ENCODE peak calls at places on chromosomes 12 and 14, in five cellular contexts. M is upper lobe of left lung, U is uterus, D is adrenal gland, J is IMR-90. L is an unnamed sample.
A peak's percentile ranks its signal among the peaks of the same experiment; 100 is the strongest.

GRCh38 chr14:21999400-21999799 is 325.8 kb upstream of the OR4E1 start:
- DNase-seq in M (no peak), U (no peak), D (no peak), J (no peak), L (no peak)

GRCh38 chr14:63713765-63714164 is 14.1 kb downstream of the SGPP1 start:
- DNase-seq in M (no peak), U (no peak), D (no peak), J (peak; percentile 51), L (no peak)

GRCh38 chr12:130247634-130248237 is 85.5 kb downstream of the FZD10 start:
- DNase-seq in M (no peak), U (no peak), D (no peak), J (no peak), L (no peak)

GRCh38 chr12:78115889-78116288 is 285.2 kb downstream of the NAV3 start:
- DNase-seq in M (no peak), U (no peak), D (no peak), J (peak; percentile 20), L (no peak)

GRCh38 chr12:99529966-99530365 is 117.6 kb upstream of the GARIN6 start:
- DNase-seq in M (no peak), U (no peak), D (no peak), J (peak; percentile 3), L (no peak)

GRCh38 chr14:77002889-77003288 is 25.6 kb downstream of the IRF2BPL start:
- DNase-seq in M (no peak), U (no peak), D (no peak), J (no peak), L (no peak)

GRCh38 chr14:72318648-72319047 is 386.4 kb downstream of the RGS6 start:
- DNase-seq in M (no peak), U (no peak), D (no peak), J (no peak), L (no peak)

GRCh38 chr12:54082402-54082892 is 28.8 kb downstream of the HOXC4 start:
- DNase-seq in M (peak; percentile 78), U (peak; percentile 73), D (peak; percentile 77), J (no peak), L (no peak)

GRCh38 chr14:93082576-93083001 is 33.1 kb downstream of the ITPK1 start:
- DNase-seq in M (no peak), U (no peak), D (no peak), J (no peak), L (no peak)

GRCh38 chr14:93033983-93034670 is 81.6 kb downstream of the ITPK1 start:
- DNase-seq in M (no peak), U (no peak), D (no peak), J (no peak), L (no peak)

GRCh38 chr12:52243774-52244614 is 11.0 kb downstream of the KRT7 start:
- DNase-seq in M (peak; percentile 68), U (peak; percentile 67), D (peak; percentile 95), J (peak; percentile 93), L (peak; percentile 70)

GRCh38 chr12:69900720-69901131 is 75.7 kb downstream of the MYRFL start:
- DNase-seq in M (no peak), U (peak; percentile 65), D (peak; percentile 91), J (peak; percentile 54), L (peak; percentile 75)

GRCh38 chr12:84397846-84398245 is 514.8 kb downstream of the SLC6A15 start:
- DNase-seq in M (no peak), U (no peak), D (no peak), J (no peak), L (no peak)

GRCh38 chr12:32595251-32595650 is 83.8 kb upstream of the DNM1L start:
- DNase-seq in M (no peak), U (no peak), D (no peak), J (peak; percentile 82), L (no peak)

GRCh38 chr14:100844846-100845245 is 18.9 kb downstream of the MEG3 start:
- DNase-seq in M (peak; percentile 32), U (no peak), D (no peak), J (no peak), L (no peak)

GRCh38 chr14:81797246-81797645 is 263.6 kb upstream of the SEL1L start:
- DNase-seq in M (no peak), U (no peak), D (no peak), J (no peak), L (no peak)

DNA sequence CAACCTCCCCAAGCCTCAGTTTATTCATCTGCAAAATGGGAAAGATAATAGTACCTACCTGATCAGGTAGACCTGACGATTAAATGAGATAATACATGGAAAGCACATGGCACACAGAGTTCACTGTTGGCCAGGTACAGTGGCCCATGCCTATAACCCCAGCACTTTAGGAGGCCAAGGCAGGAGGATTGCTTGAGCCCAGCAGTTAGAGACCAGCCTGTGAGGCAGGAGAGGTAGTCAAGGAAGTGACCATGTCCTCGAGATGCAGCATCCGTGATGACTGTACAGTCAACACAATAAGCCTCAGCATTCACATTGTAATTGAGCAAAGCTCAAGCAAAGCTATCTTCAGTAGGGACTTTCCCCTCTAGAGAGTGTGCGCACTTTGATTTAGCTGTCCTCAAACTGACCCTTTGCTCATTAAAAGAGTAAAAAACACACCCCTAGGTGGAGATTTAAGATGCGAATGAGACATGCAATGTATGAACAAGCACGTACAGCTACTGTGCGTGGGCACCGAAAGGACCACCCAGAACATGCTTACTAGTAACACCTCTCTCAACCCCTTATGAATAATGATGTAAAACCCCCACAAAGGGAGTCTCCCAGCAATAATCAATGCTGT is 9.9 kb downstream of the ISCU start:
- DNase-seq in M (no peak), U (no peak), D (peak; percentile 23), J (no peak), L (no peak)
- TF ChIP-seq POLR2A in M (no peak), U (no peak), D (no peak), J (no peak), L (no peak)

GRCh38 chr12:110725267-110725666 is 17.4 kb downstream of the PPP1CC start:
- DNase-seq in M (no peak), U (no peak), D (no peak), J (no peak), L (no peak)

GRCh38 chr12:110717037-110717436 is 25.7 kb downstream of the PPP1CC start:
- DNase-seq in M (no peak), U (no peak), D (no peak), J (no peak), L (no peak)

GRCh38 chr12:110726018-110726417 is 16.7 kb downstream of the PPP1CC start:
- DNase-seq in M (no peak), U (no peak), D (no peak), J (no peak), L (no peak)

GRCh38 chr12:110718222-110718908 is 24.3 kb downstream of the PPP1CC start:
- DNase-seq in M (no peak), U (no peak), D (no peak), J (no peak), L (no peak)

DNA sequence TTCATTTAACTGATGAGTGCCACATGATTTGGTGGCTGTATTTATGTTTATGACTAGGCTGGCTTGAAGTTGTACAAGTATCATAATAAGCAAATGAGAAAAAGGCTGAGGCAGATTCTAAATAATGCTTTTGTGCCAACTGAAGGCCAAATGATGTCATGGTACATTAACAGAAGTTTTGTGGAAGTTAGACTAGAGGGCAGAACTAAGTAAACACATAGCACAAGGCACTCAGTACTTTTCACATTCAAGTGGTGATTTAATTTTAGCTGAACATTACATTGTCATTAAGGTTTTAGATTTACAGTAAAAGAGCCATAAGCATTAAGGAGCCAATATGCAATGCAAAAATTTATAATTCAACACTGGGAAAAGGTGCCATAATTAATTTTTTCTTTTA is 21.1 kb downstream of the PPP1CC start:
- DNase-seq in M (no peak), U (no peak), D (no peak), J (no peak), L (no peak)
- H3K36me3 ChIP-seq in M (peaks cover 96% of the 10 kb centered on the region), U (no peaks in the 10 kb centered on the region), D (no peaks in the 10 kb centered on the region), J (peaks cover 46% of the 10 kb centered on the region), L (no peaks in the 10 kb centered on the region)

GRCh38 chr12:55685671-55686070 is 22.0 kb downstream of the ITGA7 start:
- DNase-seq in M (no peak), U (no peak), D (no peak), J (no peak), L (no peak)
- TF ChIP-seq POLR2A in M (no peak), U (no peak), D (no peak), J (no peak), L (no peak)

GRCh38 chr12:57515468-57515933 is 4.8 kb downstream of the DDIT3 start:
- DNase-seq in M (no peak), U (no peak), D (no peak), J (no peak), L (no peak)
- H3K36me3 ChIP-seq in M (peaks cover 80% of the 10 kb centered on the region), U (no peaks in the 10 kb centered on the region), D (no peaks in the 10 kb centered on the region), J (peaks cover 70% of the 10 kb centered on the region), L (peaks cover 70% of the 10 kb centered on the region)

GRCh38 chr12:65632131-65632855 is 192.0 kb upstream of the HMGA2 start:
- DNase-seq in M (no peak), U (no peak), D (no peak), J (peak; percentile 75), L (no peak)

GRCh38 chr12:65630555-65630954 is 193.7 kb upstream of the HMGA2 start:
- DNase-seq in M (no peak), U (no peak), D (no peak), J (no peak), L (no peak)

GRCh38 chr12:65634626-65635331 is 189.5 kb upstream of the HMGA2 start:
- DNase-seq in M (no peak), U (no peak), D (no peak), J (peak; percentile 84), L (no peak)

GRCh38 chr12:65634061-65634460 is 190.2 kb upstream of the HMGA2 start:
- DNase-seq in M (no peak), U (no peak), D (no peak), J (no peak), L (no peak)

DNA sequence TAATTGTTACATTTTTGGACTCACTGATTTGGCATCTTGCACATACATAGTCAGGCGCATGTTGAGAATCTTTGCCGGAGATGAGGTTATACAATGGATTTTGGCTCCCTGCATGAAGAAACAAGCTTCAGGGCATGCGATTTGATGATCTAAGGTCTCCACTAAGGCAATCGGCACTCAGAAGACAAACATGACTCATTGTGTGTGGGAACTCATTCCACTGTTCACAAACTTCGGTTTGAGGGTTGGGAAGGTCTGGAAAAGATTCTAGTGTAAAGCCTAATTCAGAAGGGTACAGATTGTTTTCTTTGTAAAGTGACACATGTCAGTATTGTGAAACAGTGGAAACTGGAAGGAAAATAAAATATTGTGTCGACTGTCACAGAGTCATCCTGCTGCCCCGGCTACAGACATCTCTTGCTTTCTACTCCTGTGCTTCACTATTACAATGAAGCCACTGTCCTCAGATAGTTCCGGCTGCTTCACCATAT is 192.6 kb upstream of the HMGA2 start:
- DNase-seq in M (no peak), U (no peak), D (no peak), J (peak; percentile 100), L (no peak)
- TF ChIP-seq POLR2A in M (no peak), U (no peak), D (no peak), J (peak; percentile 57), L (no peak)

DNA sequence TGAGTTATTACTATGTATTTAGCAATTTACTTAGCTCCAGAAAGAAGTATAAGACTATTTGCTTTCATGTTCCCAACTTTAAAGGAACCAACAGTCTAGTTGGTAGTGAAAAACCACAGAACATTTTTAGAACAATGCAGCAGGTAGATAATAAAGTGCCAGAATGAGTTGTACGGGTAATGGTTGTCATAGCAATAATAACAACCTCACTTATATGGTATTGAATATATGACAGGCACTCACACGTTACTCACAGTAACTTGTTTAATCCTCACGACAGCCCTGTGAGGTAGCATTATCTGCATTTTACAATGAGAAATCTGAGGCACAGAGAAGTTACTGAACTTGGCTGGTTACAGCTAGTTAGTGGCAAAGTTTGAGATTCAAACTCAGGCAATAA is 10.6 kb upstream of the GAPDH start:
- DNase-seq in M (no peak), U (no peak), D (no peak), J (no peak), L (no peak)
- H3K36me3 ChIP-seq in M (peaks cover 93% of the 10 kb centered on the region), U (no peaks in the 10 kb centered on the region), D (no peaks in the 10 kb centered on the region), J (peaks cover 68% of the 10 kb centered on the region), L (peaks cover 42% of the 10 kb centered on the region)